ENCODE peak calls at places on chromosomes 13 and 19, in eight cellular contexts. V is thyroid gland, P is upper lobe of left lung, L is Peyer's patch, Q is body of pancreas, C is cardiac muscle cell, E is GM23338, O is tibial nerve. U is an unnamed sample.
A peak's percentile ranks its signal among the peaks of the same experiment; 100 is the strongest.

GRCh38 chr19:43438291-43439162 is 23.8 kb downstream of the TEX101 start:
- DNase-seq in C (no peak), E (no peak), Q (peak; percentile 14), V (no peak), L (peak; percentile 54), P (no peak), O (no peak), U (no peak)

GRCh38 chr13:85283408-85283807 is 515.8 kb downstream of the SLITRK6 start:
- DNase-seq in E (no peak), O (no peak), L (no peak), Q (no peak), V (no peak), P (no peak), C (peak; percentile 5), U (no peak)

GRCh38 chr19:29467824-29468401 is 57.9 kb upstream of the VSTM2B start:
- DNase-seq in E (peak; percentile 69), C (peak; percentile 31), Q (peak; percentile 9), O (no peak), P (no peak), L (no peak), V (no peak), U (no peak)

GRCh38 chr13:26025196-26025595 is 26.6 kb downstream of the SHISA2 start:
- DNase-seq in O (no peak), P (peak; percentile 42), Q (no peak), C (peak; percentile 30), L (no peak), V (peak; percentile 35), E (peak; percentile 56), U (no peak)

GRCh38 chr19:4524808-4525562 is 6.7 kb upstream of the PLIN4 start:
- DNase-seq in C (peak; percentile 53), Q (peak; percentile 66), E (peak; percentile 80), L (peak; percentile 81), O (peak; percentile 28), V (peak; percentile 32), P (peak; percentile 85), U (peak; percentile 49)

GRCh38 chr19:18418034-18418724 is 1.0 kb upstream of the SSBP4 start:
- DNase-seq in Q (no peak), V (no peak), P (peak; percentile 89), L (peak; percentile 46), E (no peak), O (no peak), C (no peak), U (no peak)

GRCh38 chr13:96963786-96964475 is 30.3 kb downstream of the OXGR1 start:
- DNase-seq in O (no peak), V (no peak), P (no peak), C (no peak), E (no peak), Q (no peak), L (no peak), U (no peak)

GRCh38 chr19:16118489-16119033 is 6.9 kb downstream of the RAB8A start:
- DNase-seq in Q (no peak), P (no peak), L (peak; percentile 89), E (no peak), V (no peak), C (no peak), O (no peak), U (no peak)

GRCh38 chr13:80338781-80339577 is 1.9 kb downstream of the SPRY2 start:
- DNase-seq in E (peak; percentile 72), L (peak; percentile 76), V (peak; percentile 76), O (peak; percentile 55), Q (peak; percentile 78), P (peak; percentile 93), C (peak; percentile 86), U (no peak)

GRCh38 chr13:38888309-38888708 is 102.3 kb downstream of the STOML3 start:
- DNase-seq in C (no peak), Q (no peak), L (no peak), O (no peak), V (no peak), P (no peak), E (no peak), U (no peak)

GRCh38 chr19:51020988-51021651 is 1.6 kb upstream of the KLK10 start:
- DNase-seq in V (peak; percentile 18), Q (peak; percentile 65), L (no peak), C (peak; percentile 58), O (no peak), E (peak; percentile 79), P (no peak), U (no peak)

GRCh38 chr19:20385056-20385455 is 180.5 kb downstream of the ZNF737 start:
- DNase-seq in L (no peak), C (no peak), O (no peak), E (no peak), V (no peak), P (no peak), Q (no peak), U (no peak)

GRCh38 chr19:56476671-56477428 is at the start of gene ZNF667:
- DNase-seq in O (peak; percentile 16), P (peak; percentile 93), Q (peak; percentile 5), E (peak; percentile 4), L (no peak), V (peak; percentile 34), C (peak; percentile 24), U (no peak)

GRCh38 chr13:27449081-27449603 is 1.2 kb downstream of the MTIF3 start:
- DNase-seq in E (peak; percentile 22), P (no peak), V (no peak), C (no peak), Q (no peak), O (no peak), L (no peak), U (no peak)

GRCh38 chr19:10748924-10749434 is 31.1 kb downstream of the DNM2 start:
- DNase-seq in L (peak; percentile 90), P (no peak), V (peak; percentile 40), E (no peak), C (no peak), Q (peak; percentile 93), O (no peak), U (no peak)

GRCh38 chr13:28531195-28531955 is 36.4 kb upstream of the FLT1 start:
- DNase-seq in P (peak; percentile 77), Q (peak; percentile 16), O (no peak), C (peak; percentile 40), E (peak; percentile 89), L (no peak), V (peak; percentile 13), U (no peak)
- H3K27ac ChIP-seq in P (peak overlapping the region; percentile 70), Q (no peak overlapping the region), O (peak overlapping the region; percentile 69), C (no peak overlapping the region), E (no peak overlapping the region), L (no peak overlapping the region), V (no peak overlapping the region), U (no peak overlapping the region)

GRCh38 chr13:46386426-46386995 is 541 bp downstream of the RUBCNL start:
- DNase-seq in E (peak; percentile 50), O (no peak), V (no peak), C (peak; percentile 38), P (peak; percentile 24), Q (no peak), L (peak; percentile 54), U (no peak)
- H3K27me3 ChIP-seq in E (peaks cover 50% of the 10 kb centered on the region), O (no peaks in the 10 kb centered on the region), V (no peaks in the 10 kb centered on the region), C (peaks cover 50% of the 10 kb centered on the region), P (peaks cover 6% of the 10 kb centered on the region), Q (no peaks in the 10 kb centered on the region), L (no peaks in the 10 kb centered on the region), U (peaks cover 25% of the 10 kb centered on the region)

DNA sequence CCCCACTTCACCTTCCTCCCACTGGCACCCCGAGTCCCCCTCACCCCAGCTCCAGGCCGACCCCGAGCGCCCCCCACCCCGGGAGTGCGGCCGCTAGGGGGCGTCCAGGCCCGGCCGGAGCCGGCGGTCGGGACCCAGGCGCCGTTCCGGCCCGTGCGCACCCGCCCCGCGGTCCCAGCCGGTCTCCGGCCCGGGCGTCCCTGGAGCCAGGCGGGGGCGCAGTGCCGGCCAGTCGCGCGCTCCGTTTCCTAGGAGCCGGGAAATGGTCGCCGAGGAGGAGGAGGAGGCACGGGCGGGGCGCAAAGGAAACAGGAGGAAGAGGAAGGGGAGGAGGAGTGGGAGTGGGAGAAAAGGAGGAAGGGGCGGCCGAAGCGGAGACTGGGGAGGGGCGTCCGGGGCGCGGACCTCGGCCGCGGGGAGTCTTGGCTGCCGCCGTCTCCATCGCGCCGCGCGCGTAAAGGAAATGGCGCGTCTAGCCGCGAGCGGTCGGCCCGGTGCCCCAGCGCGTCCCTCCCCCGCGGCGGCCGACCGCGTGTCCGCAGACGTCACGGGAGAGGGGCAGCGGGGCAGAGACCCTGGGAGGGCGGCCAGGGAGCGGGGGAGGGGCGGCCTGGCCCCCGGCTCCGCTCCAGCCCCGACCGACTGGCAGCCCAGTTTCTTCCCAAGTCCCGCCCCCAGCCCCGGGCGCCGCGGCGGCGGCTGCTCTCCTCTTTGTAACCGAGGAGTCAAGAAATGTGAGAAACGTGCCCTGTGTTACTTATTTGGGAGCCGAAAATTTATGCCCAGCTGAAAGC is 1.1 kb upstream of the KCTD15 start:
- DNase-seq in O (peak; percentile 39), C (peak; percentile 95), V (peak; percentile 86), L (peak; percentile 81), P (peak; percentile 95), Q (peak; percentile 87), E (peak; percentile 93), U (no peak)
- TF ChIP-seq CTCF in O (peak; percentile 62), C (peak; percentile 69), V (peak; percentile 78), L (peak; percentile 76), P (peak; percentile 83), Q (peak; percentile 86), E (peak; percentile 60), U (peak; percentile 39)

DNA sequence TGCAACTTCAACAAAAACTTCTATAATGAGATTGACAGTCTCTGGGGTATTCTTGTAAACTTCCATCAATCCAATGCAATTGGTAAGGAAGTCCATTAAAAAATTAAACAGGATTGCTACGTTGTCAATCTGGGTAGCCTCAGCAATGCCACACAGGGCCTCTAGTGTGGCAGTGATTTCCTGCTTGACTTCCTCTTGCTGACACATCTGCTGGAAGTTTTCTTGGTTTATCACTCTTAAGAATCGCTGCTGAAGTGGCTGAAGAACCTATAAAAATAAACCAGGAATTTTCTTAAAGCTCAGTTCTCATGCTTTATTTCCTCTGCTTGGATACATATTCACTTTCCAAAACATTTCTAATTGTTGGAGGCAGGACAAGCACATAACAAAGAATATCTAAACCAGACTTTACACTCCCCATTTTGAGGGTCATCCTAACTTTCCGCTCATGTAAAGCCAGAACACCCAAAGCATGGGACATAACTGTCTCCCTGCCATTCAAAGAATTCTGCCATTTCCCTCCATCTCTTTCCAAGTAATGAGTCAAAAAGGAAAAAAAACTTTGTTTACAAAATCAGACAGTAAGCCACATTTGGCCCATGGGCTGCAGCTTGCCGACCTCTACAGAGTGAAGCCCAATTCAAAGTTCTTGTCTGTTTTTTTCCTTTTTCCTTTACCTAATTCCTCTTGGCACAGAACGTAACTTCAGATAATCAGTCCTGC is 23.2 kb upstream of the EEF1AKMT1 start:
- DNase-seq in V (no peak), E (no peak), L (no peak), O (no peak), C (no peak), P (no peak), Q (no peak), U (no peak)
- H3K27ac ChIP-seq in V (no peak overlapping the region), E (no peak overlapping the region), L (no peak overlapping the region), O (no peak overlapping the region), C (peak overlapping the region; percentile 75), P (no peak overlapping the region), Q (no peak overlapping the region), U (no peak overlapping the region)

GRCh38 chr19:35414442-35414841 is 33.6 kb upstream of the FFAR2 start:
- DNase-seq in V (no peak), P (no peak), O (no peak), L (no peak), E (no peak), C (no peak), Q (no peak), U (no peak)
- H3K27me3 ChIP-seq in V (no peaks in the 10 kb centered on the region), P (no peaks in the 10 kb centered on the region), O (no peaks in the 10 kb centered on the region), L (no peaks in the 10 kb centered on the region), E (no peaks in the 10 kb centered on the region), C (peaks cover 13% of the 10 kb centered on the region), Q (no peaks in the 10 kb centered on the region), U (peaks cover 20% of the 10 kb centered on the region)

GRCh38 chr13:113220141-113220598 is 10.8 kb downstream of the CUL4A start:
- DNase-seq in L (peak; percentile 79), O (no peak), C (no peak), E (peak; percentile 32), V (no peak), Q (peak; percentile 39), P (peak; percentile 42), U (no peak)
- TF ChIP-seq CTCF in L (no peak), O (no peak), C (no peak), E (no peak), V (no peak), Q (no peak), P (no peak), U (no peak)